ENCODE peak calls at places on chromosomes 5 and 9, in nine cellular contexts. L is MCF 10A, U is HFF-Myc, S is kidney tubule cell, N is C1 segment of cervical spinal cord, K is BJ, X is NCI-H1092 treated with DMSO at 0.1 percent for 48 hours, J is left ventricle myocardium inferior, E is smooth muscle cell of the brain vasculature. F is an unnamed sample.

GRCh38 chr5:148828461-148829247 is 2.2 kb downstream of the ADRB2 start:
- DNase-seq in K (no peak), J (no peak), E (no peak), L (peak; percentile 70), U (no peak), X (no peak), S (peak; percentile 61), N (no peak), F (peak; percentile 43)

GRCh38 chr9:111872886-111873285 is 23.7 kb upstream of the UGCG start:
- DNase-seq in X (no peak), E (no peak), N (no peak), L (no peak), J (no peak), S (no peak), U (no peak), K (no peak), F (no peak)

GRCh38 chr9:135797507-135798302 is 95.7 kb downstream of the KCNT1 start:
- DNase-seq in U (peak; percentile 16), E (no peak), L (peak; percentile 52), J (peak; percentile 50), S (peak; percentile 52), N (peak; percentile 10), K (no peak), X (peak; percentile 15), F (peak; percentile 60)

GRCh38 chr5:77871016-77871415 is 94.9 kb upstream of the TBCA start:
- DNase-seq in E (no peak), N (no peak), L (no peak), X (no peak), S (no peak), U (no peak), K (no peak), J (no peak), F (no peak)

GRCh38 chr5:133337795-133338445 is 274.4 kb downstream of the FSTL4 start:
- DNase-seq in L (no peak), N (no peak), J (no peak), U (no peak), K (no peak), E (no peak), X (no peak), S (no peak), F (no peak)

GRCh38 chr5:139207302-139208000 is 9.3 kb upstream of the SIL1 start:
- DNase-seq in S (no peak), K (no peak), E (no peak), X (no peak), L (no peak), N (no peak), U (no peak), J (no peak), F (no peak)

GRCh38 chr5:6644841-6645240 is 11.6 kb downstream of the SRD5A1 start:
- DNase-seq in J (no peak), K (no peak), S (no peak), X (no peak), E (no peak), N (no peak), L (peak; percentile 15), U (no peak), F (no peak)

GRCh38 chr9:5442400-5443011 is 4.8 kb upstream of the PLGRKT start:
- DNase-seq in L (peak; percentile 72), E (peak; percentile 41), S (peak; percentile 76), K (no peak), J (no peak), U (peak; percentile 32), X (peak; percentile 62), N (no peak), F (peak; percentile 81)

GRCh38 chr5:125891326-125891725 is 531.9 kb upstream of the GRAMD2B start:
- DNase-seq in S (no peak), L (peak; percentile 19), J (no peak), N (no peak), K (peak; percentile 5), X (no peak), E (no peak), U (no peak), F (no peak)

GRCh38 chr5:169201597-169201996 is 99.3 kb downstream of the SLIT3 start:
- DNase-seq in S (peak; percentile 32), K (no peak), L (no peak), J (no peak), U (no peak), E (no peak), X (no peak), N (no peak), F (peak; percentile 34)

GRCh38 chr9:109793196-109793595 is 13.2 kb downstream of the PALM2AKAP2 start:
- DNase-seq in E (peak; percentile 72), X (no peak), N (no peak), J (no peak), K (peak; percentile 96), U (peak; percentile 84), S (peak; percentile 76), L (peak; percentile 83), F (no peak)